ENCODE peak calls at places on chromosomes 13 and 19, in nine cellular contexts. S is ovary, J is tibial nerve, U is K562, C is A549, E is transverse colon, X is HepG2, B is GM12878, A is H1. N is an unnamed sample.

GRCh38 chr13:93818345-93818744 is 591.7 kb downstream of the GPC6 start:
- DNase-seq in S (no peak), U (no peak), J (no peak), X (no peak), B (no peak), A (no peak), E (no peak), C (no peak), N (no peak)

GRCh38 chr19:6723108-6723618 is 2.7 kb upstream of the C3 start:
- DNase-seq in A (no peak), B (no peak), U (no peak), C (peak; percentile 57), X (peak; percentile 93), J (peak; percentile 71), S (peak; percentile 69), E (no peak), N (no peak)

GRCh38 chr19:33435706-33436359 is 62.3 kb downstream of the CEBPG start:
- DNase-seq in J (no peak), U (no peak), B (no peak), C (no peak), E (no peak), A (no peak), S (no peak), X (no peak), N (no peak)

GRCh38 chr19:47752440-47753211 is 7.3 kb downstream of the NOP53 start:
- DNase-seq in A (no peak), B (no peak), J (no peak), X (no peak), C (no peak), S (no peak), U (no peak), E (no peak), N (no peak)

GRCh38 chr19:32448026-32448425 is 42.5 kb downstream of the DPY19L3 start:
- DNase-seq in J (no peak), U (no peak), X (no peak), S (no peak), A (no peak), C (no peak), B (no peak), E (no peak), N (no peak)

GRCh38 chr13:44713793-44714469 is 137.8 kb upstream of the TSC22D1 start:
- DNase-seq in S (no peak), X (peak; percentile 53), E (no peak), J (peak; percentile 9), U (no peak), B (no peak), A (peak; percentile 31), C (peak; percentile 76), N (no peak)

GRCh38 chr13:102089177-102089576 is 312.7 kb downstream of the FGF14 start:
- DNase-seq in E (no peak), X (no peak), U (no peak), C (no peak), A (no peak), B (no peak), J (no peak), S (no peak), N (no peak)

GRCh38 chr13:46386996-46387851 is at the start of gene RUBCNL:
- DNase-seq in U (no peak), A (no peak), B (no peak), X (no peak), E (peak; percentile 78), S (no peak), J (no peak), C (peak; percentile 29), N (no peak)

GRCh38 chr19:15456441-15456840 is 6.7 kb upstream of the WIZ start:
- DNase-seq in E (no peak), S (no peak), J (no peak), C (no peak), U (no peak), X (no peak), A (no peak), B (no peak), N (no peak)

GRCh38 chr13:20525601-20526544 is at the start of gene CRYL1:
- DNase-seq in S (peak; percentile 71), C (peak; percentile 33), J (peak; percentile 58), B (peak; percentile 40), X (peak; percentile 31), E (peak; percentile 85), A (no peak), U (peak; percentile 79), N (peak; percentile 82)

GRCh38 chr19:5352229-5352763 is 11.7 kb upstream of the PTPRS start:
- DNase-seq in J (no peak), S (no peak), U (no peak), E (no peak), B (no peak), A (no peak), C (peak; percentile 41), X (no peak), N (no peak)

GRCh38 chr13:90171649-90172048 is 1175.8 kb upstream of the MIR17HG start:
- DNase-seq in J (no peak), X (no peak), E (no peak), B (no peak), A (no peak), U (no peak), C (no peak), S (no peak), N (no peak)

GRCh38 chr13:30110301-30111070 is 196.9 kb downstream of the KATNAL1 start:
- DNase-seq in U (no peak), C (no peak), J (no peak), X (no peak), E (no peak), S (no peak), B (no peak), A (no peak), N (no peak)

GRCh38 chr13:23384111-23384510 is 49.4 kb downstream of the SACS start:
- DNase-seq in A (no peak), C (peak; percentile 41), U (no peak), S (no peak), E (no peak), X (no peak), B (peak; percentile 82), J (no peak), N (no peak)

GRCh38 chr13:44333950-44334675 is 39.5 kb upstream of the SERP2 start:
- DNase-seq in E (no peak), X (no peak), J (no peak), A (no peak), S (no peak), C (no peak), B (no peak), U (no peak), N (no peak)

GRCh38 chr19:38020331-38020730 is 113.3 kb downstream of the SIPA1L3 start:
- DNase-seq in X (no peak), B (no peak), S (no peak), U (no peak), A (no peak), E (no peak), J (no peak), C (no peak), N (no peak)

DNA sequence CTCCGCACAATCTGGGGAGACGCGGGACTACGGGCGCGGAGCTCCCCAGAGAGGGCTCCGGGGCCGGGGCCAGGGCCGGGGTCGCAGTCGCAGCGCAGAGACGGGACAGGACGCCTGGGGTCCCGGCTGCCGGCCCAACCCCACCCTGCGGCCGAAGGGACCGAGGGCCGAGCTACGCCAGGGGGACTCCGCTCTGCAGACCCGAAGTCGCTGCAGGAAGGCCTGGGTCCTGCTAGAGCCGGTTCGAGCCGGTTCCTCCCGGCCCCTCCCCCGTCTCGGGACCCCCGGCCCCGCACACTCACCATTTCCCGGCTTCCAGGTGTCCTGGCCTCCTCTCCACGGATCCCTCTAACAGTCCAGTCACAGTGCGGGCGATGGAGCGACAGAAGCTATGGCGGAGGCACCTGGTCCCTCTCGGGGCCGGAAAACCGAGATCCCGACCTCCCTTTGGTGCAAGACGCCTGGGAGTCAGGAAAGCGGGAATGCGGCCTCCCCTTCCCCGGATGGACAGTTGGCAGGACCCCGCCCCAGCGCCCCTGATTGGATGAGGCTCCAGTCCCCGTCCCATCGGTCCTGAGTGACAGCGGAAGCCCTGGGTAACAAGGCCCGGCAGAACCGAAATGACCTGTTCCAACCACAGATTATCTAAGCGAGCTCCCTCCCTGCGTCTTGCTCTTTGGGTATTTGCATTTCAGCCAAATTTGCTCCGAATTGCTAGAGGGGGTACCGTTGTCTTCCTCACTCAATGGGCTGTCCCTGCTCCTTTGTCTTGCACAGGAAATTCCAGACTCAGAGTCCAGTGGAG is at the start of gene ZNF625:
- DNase-seq in E (peak; percentile 83), C (no peak), J (peak; percentile 70), X (peak; percentile 90), S (peak; percentile 85), U (no peak), B (peak; percentile 39), A (peak; percentile 85), N (peak; percentile 83)
- TF ChIP-seq POLR2A in E (no peak), C (no peak), J (no peak), X (peak; percentile 89), S (peak; percentile 53), U (no peak), B (peak; percentile 64), A (peak; percentile 93), N (no peak)

GRCh38 chr13:75739244-75739868 is 103.2 kb downstream of the LMO7 start:
- DNase-seq in S (no peak), X (no peak), J (no peak), B (peak; percentile 24), E (no peak), U (no peak), C (no peak), A (no peak), N (no peak)

GRCh38 chr13:75744127-75744526 is 108.0 kb downstream of the LMO7 start:
- DNase-seq in S (no peak), C (no peak), U (no peak), J (no peak), B (no peak), A (no peak), X (no peak), E (no peak), N (no peak)

GRCh38 chr13:75738841-75739240 is 102.7 kb downstream of the LMO7 start:
- DNase-seq in X (no peak), B (no peak), J (no peak), A (no peak), E (no peak), C (no peak), S (no peak), U (no peak), N (no peak)

GRCh38 chr13:75736132-75736531 is 100.0 kb downstream of the LMO7 start:
- DNase-seq in E (no peak), B (no peak), C (no peak), J (no peak), U (no peak), A (no peak), X (no peak), S (no peak), N (no peak)

GRCh38 chr13:75740008-75740407 is 103.9 kb downstream of the LMO7 start:
- DNase-seq in A (no peak), E (no peak), B (no peak), S (no peak), C (no peak), J (no peak), X (no peak), U (no peak), N (no peak)
- H3K4me3 ChIP-seq in A (no peak overlapping the region), E (no peak overlapping the region), B (no peak overlapping the region), S (no peak overlapping the region), C (no peak overlapping the region), J (no peak overlapping the region), X (no peak overlapping the region), U (no peak overlapping the region), N (no peak overlapping the region)

GRCh38 chr19:13859361-13859880 is 17.5 kb upstream of the NANOS3 start:
- DNase-seq in X (no peak), E (no peak), A (no peak), C (peak; percentile 76), B (no peak), U (peak; percentile 46), J (no peak), S (no peak), N (no peak)
- TF ChIP-seq EP300 in X (no peak), E (no peak), A (no peak), C (no peak), B (no peak), U (no peak), J (no peak), S (no peak), N (no peak)

GRCh38 chr19:2602391-2603181 is 99.9 kb downstream of the GNG7 start:
- DNase-seq in B (no peak), A (no peak), E (peak; percentile 74), C (no peak), X (no peak), J (peak; percentile 76), U (no peak), S (peak; percentile 84), N (peak; percentile 77)
- TF ChIP-seq POLR2A in B (no peak), A (no peak), E (no peak), C (no peak), X (no peak), J (no peak), U (no peak), S (peak; percentile 20), N (no peak)

N was measured in stomach.